ENCODE peak calls at places on chromosomes 6 and 20, in ten cellular contexts. One of them, this sample, is unnamed.

GRCh38 chr6:84687487-84687886 is 76.9 kb downstream of the TBX18 start:
- DNase-seq in glomerular endothelial cell: no peak
- DNase-seq in GM19239: no peak
- DNase-seq in T-helper 2 cell: no peak
- DNase-seq in NCI-H1436: no peak
- DNase-seq in occipital lobe: no peak
- DNase-seq in neural progenitor cell: peak; percentile 56
- DNase-seq in NCI-H1694 treated with DMSO at 0.1 percent for 48 hours: no peak
- DNase-seq in progenitor cell of endocrine pancreas: no peak
- DNase-seq in DMS53: no peak
- DNase-seq in this sample: no peak

GRCh38 chr20:37901667-37902503 is 1.0 kb upstream of the VSTM2L start:
- DNase-seq in glomerular endothelial cell: peak; percentile 22
- DNase-seq in GM19239: peak; percentile 81
- DNase-seq in T-helper 2 cell: no peak
- DNase-seq in NCI-H1436: peak; percentile 19
- DNase-seq in occipital lobe: no peak
- DNase-seq in neural progenitor cell: peak; percentile 82
- DNase-seq in NCI-H1694 treated with DMSO at 0.1 percent for 48 hours: peak; percentile 50
- DNase-seq in progenitor cell of endocrine pancreas: peak; percentile 33
- DNase-seq in DMS53: peak; percentile 91
- DNase-seq in this sample: no peak

GRCh38 chr6:24492475-24492874 is 2.3 kb upstream of the ALDH5A1 start:
- DNase-seq in glomerular endothelial cell: no peak
- DNase-seq in GM19239: no peak
- DNase-seq in T-helper 2 cell: no peak
- DNase-seq in NCI-H1436: no peak
- DNase-seq in occipital lobe: no peak
- DNase-seq in neural progenitor cell: peak; percentile 50
- DNase-seq in NCI-H1694 treated with DMSO at 0.1 percent for 48 hours: no peak
- DNase-seq in progenitor cell of endocrine pancreas: no peak
- DNase-seq in DMS53: no peak
- DNase-seq in this sample: no peak

GRCh38 chr20:4871486-4871885 is 129.8 kb downstream of the SLC23A2 start:
- DNase-seq in glomerular endothelial cell: no peak
- DNase-seq in GM19239: no peak
- DNase-seq in T-helper 2 cell: no peak
- DNase-seq in NCI-H1436: no peak
- DNase-seq in occipital lobe: no peak
- DNase-seq in neural progenitor cell: no peak
- DNase-seq in NCI-H1694 treated with DMSO at 0.1 percent for 48 hours: no peak
- DNase-seq in progenitor cell of endocrine pancreas: no peak
- DNase-seq in DMS53: no peak
- DNase-seq in this sample: no peak

GRCh38 chr20:36498386-36499179 is 42.7 kb upstream of the MYL9 start:
- DNase-seq in glomerular endothelial cell: no peak
- DNase-seq in GM19239: no peak
- DNase-seq in T-helper 2 cell: no peak
- DNase-seq in NCI-H1436: no peak
- DNase-seq in occipital lobe: no peak
- DNase-seq in neural progenitor cell: no peak
- DNase-seq in NCI-H1694 treated with DMSO at 0.1 percent for 48 hours: no peak
- DNase-seq in progenitor cell of endocrine pancreas: no peak
- DNase-seq in DMS53: no peak
- DNase-seq in this sample: no peak

GRCh38 chr20:1376453-1377270 is 16.2 kb downstream of the FKBP1A start:
- DNase-seq in glomerular endothelial cell: no peak
- DNase-seq in GM19239: no peak
- DNase-seq in T-helper 2 cell: no peak
- DNase-seq in NCI-H1436: no peak
- DNase-seq in occipital lobe: no peak
- DNase-seq in neural progenitor cell: peak; percentile 16
- DNase-seq in NCI-H1694 treated with DMSO at 0.1 percent for 48 hours: no peak
- DNase-seq in progenitor cell of endocrine pancreas: no peak
- DNase-seq in DMS53: no peak
- DNase-seq in this sample: no peak

GRCh38 chr6:126383203-126383602 is 43.3 kb downstream of the CENPW start:
- DNase-seq in glomerular endothelial cell: no peak
- DNase-seq in GM19239: no peak
- DNase-seq in T-helper 2 cell: no peak
- DNase-seq in NCI-H1436: no peak
- DNase-seq in occipital lobe: no peak
- DNase-seq in neural progenitor cell: no peak
- DNase-seq in NCI-H1694 treated with DMSO at 0.1 percent for 48 hours: no peak
- DNase-seq in progenitor cell of endocrine pancreas: no peak
- DNase-seq in DMS53: no peak
- DNase-seq in this sample: no peak

GRCh38 chr20:62202083-62202395 is 18.0 kb downstream of the HRH3 start:
- DNase-seq in glomerular endothelial cell: no peak
- DNase-seq in GM19239: no peak
- DNase-seq in T-helper 2 cell: no peak
- DNase-seq in NCI-H1436: no peak
- DNase-seq in occipital lobe: no peak
- DNase-seq in neural progenitor cell: no peak
- DNase-seq in NCI-H1694 treated with DMSO at 0.1 percent for 48 hours: no peak
- DNase-seq in progenitor cell of endocrine pancreas: no peak
- DNase-seq in DMS53: no peak
- DNase-seq in this sample: no peak

GRCh38 chr20:5181955-5182354 is 55.1 kb downstream of the CDS2 start:
- DNase-seq in glomerular endothelial cell: no peak
- DNase-seq in GM19239: no peak
- DNase-seq in T-helper 2 cell: no peak
- DNase-seq in NCI-H1436: no peak
- DNase-seq in occipital lobe: no peak
- DNase-seq in neural progenitor cell: no peak
- DNase-seq in NCI-H1694 treated with DMSO at 0.1 percent for 48 hours: no peak
- DNase-seq in progenitor cell of endocrine pancreas: no peak
- DNase-seq in DMS53: peak; percentile 85
- DNase-seq in this sample: no peak

GRCh38 chr20:48691523-48691922 is 136.3 kb downstream of the PREX1 start:
- DNase-seq in glomerular endothelial cell: no peak
- DNase-seq in GM19239: no peak
- DNase-seq in T-helper 2 cell: no peak
- DNase-seq in NCI-H1436: no peak
- DNase-seq in occipital lobe: no peak
- DNase-seq in neural progenitor cell: no peak
- DNase-seq in NCI-H1694 treated with DMSO at 0.1 percent for 48 hours: no peak
- DNase-seq in progenitor cell of endocrine pancreas: no peak
- DNase-seq in DMS53: no peak
- DNase-seq in this sample: no peak

GRCh38 chr20:43916073-43916874 is 1.6 kb downstream of the TOX2 start:
- DNase-seq in glomerular endothelial cell: no peak
- DNase-seq in GM19239: no peak
- DNase-seq in T-helper 2 cell: no peak
- DNase-seq in NCI-H1436: peak; percentile 20
- DNase-seq in occipital lobe: no peak
- DNase-seq in neural progenitor cell: peak; percentile 41
- DNase-seq in NCI-H1694 treated with DMSO at 0.1 percent for 48 hours: no peak
- DNase-seq in progenitor cell of endocrine pancreas: no peak
- DNase-seq in DMS53: no peak
- DNase-seq in this sample: no peak

GRCh38 chr6:149563203-149563927 is 2.8 kb upstream of the GINM1 start:
- DNase-seq in glomerular endothelial cell: no peak
- DNase-seq in GM19239: no peak
- DNase-seq in T-helper 2 cell: no peak
- DNase-seq in NCI-H1436: no peak
- DNase-seq in occipital lobe: no peak
- DNase-seq in neural progenitor cell: no peak
- DNase-seq in NCI-H1694 treated with DMSO at 0.1 percent for 48 hours: no peak
- DNase-seq in progenitor cell of endocrine pancreas: no peak
- DNase-seq in DMS53: peak; percentile 4
- DNase-seq in this sample: no peak

GRCh38 chr6:36621371-36621855 is 27.3 kb downstream of the SRSF3 start:
- DNase-seq in glomerular endothelial cell: no peak
- DNase-seq in GM19239: no peak
- DNase-seq in T-helper 2 cell: no peak
- DNase-seq in NCI-H1436: no peak
- DNase-seq in occipital lobe: no peak
- DNase-seq in neural progenitor cell: no peak
- DNase-seq in NCI-H1694 treated with DMSO at 0.1 percent for 48 hours: no peak
- DNase-seq in progenitor cell of endocrine pancreas: no peak
- DNase-seq in DMS53: no peak
- DNase-seq in this sample: no peak

GRCh38 chr6:159104163-159104885 is 59.5 kb upstream of the TAGAP start:
- DNase-seq in glomerular endothelial cell: no peak
- DNase-seq in GM19239: peak; percentile 45
- DNase-seq in T-helper 2 cell: peak; percentile 66
- DNase-seq in NCI-H1436: peak; percentile 61
- DNase-seq in occipital lobe: no peak
- DNase-seq in neural progenitor cell: peak; percentile 83
- DNase-seq in NCI-H1694 treated with DMSO at 0.1 percent for 48 hours: peak; percentile 69
- DNase-seq in progenitor cell of endocrine pancreas: peak; percentile 59
- DNase-seq in DMS53: peak; percentile 77
- DNase-seq in this sample: peak; percentile 32

GRCh38 chr20:49928411-49929141 is 7.6 kb upstream of the RNF114 start:
- DNase-seq in glomerular endothelial cell: peak; percentile 69
- DNase-seq in GM19239: peak; percentile 73
- DNase-seq in T-helper 2 cell: peak; percentile 66
- DNase-seq in NCI-H1436: peak; percentile 76
- DNase-seq in occipital lobe: peak; percentile 72
- DNase-seq in neural progenitor cell: peak; percentile 84
- DNase-seq in NCI-H1694 treated with DMSO at 0.1 percent for 48 hours: peak; percentile 67
- DNase-seq in progenitor cell of endocrine pancreas: peak; percentile 69
- DNase-seq in DMS53: peak; percentile 90
- DNase-seq in this sample: peak; percentile 80

This sample was measured in NCI-H2171.